ENCODE peak calls at places on chromosomes 11 and 22, in seven cellular contexts. S is fibroblast of mammary gland, V is HEK293T, W is type B pancreatic cell, P is T-helper 1 cell, J is RWPE1, N is NCI-H510A. R is an unnamed sample.

GRCh38 chr22:46598737-46599424 is 21.3 kb upstream of the GRAMD4 start:
- DNase-seq in V (no peak), J (no peak), W (no peak), N (no peak), P (no peak), S (peak; percentile 54), R (no peak)

GRCh38 chr11:2444301-2445106 is at the start of the genes KCNQ1 and TRPM5:
- DNase-seq in P (peak; percentile 70), J (peak; percentile 63), S (no peak), W (no peak), N (no peak), V (peak; percentile 83), R (peak; percentile 65)

GRCh38 chr22:19367763-19368367 is 63.7 kb downstream of the HIRA start:
- DNase-seq in J (no peak), P (no peak), S (no peak), N (no peak), V (no peak), W (no peak), R (no peak)

GRCh38 chr11:128946646-128947045 is 4.0 kb upstream of the TP53AIP1 start:
- DNase-seq in S (no peak), N (no peak), W (no peak), J (no peak), V (no peak), P (no peak), R (no peak)

GRCh38 chr11:69000831-69001245 is 12.2 kb downstream of the MRGPRF start:
- DNase-seq in W (no peak), N (no peak), V (no peak), J (peak; percentile 61), P (no peak), S (peak; percentile 82), R (no peak)

GRCh38 chr11:86632499-86633269 is 39.7 kb downstream of the ME3 start:
- DNase-seq in S (peak; percentile 98), W (no peak), V (peak; percentile 50), J (peak; percentile 87), N (no peak), P (no peak), R (no peak)

GRCh38 chr11:63660972-63661371 is 10.2 kb downstream of the ATL3 start:
- DNase-seq in W (no peak), N (no peak), P (no peak), V (no peak), S (no peak), J (no peak), R (no peak)

GRCh38 chr11:79244175-79244804 is 196.5 kb downstream of the TENM4 start:
- DNase-seq in P (no peak), W (no peak), J (peak; percentile 89), S (peak; percentile 98), N (no peak), V (no peak), R (no peak)

GRCh38 chr11:70883973-70884688 is 368.2 kb downstream of the SHANK2 start:
- DNase-seq in V (no peak), W (no peak), J (no peak), N (no peak), S (peak; percentile 9), P (no peak), R (no peak)

GRCh38 chr11:70660059-70660888 is 261.9 kb downstream of the CTTN start:
- DNase-seq in P (no peak), N (no peak), W (no peak), V (no peak), J (no peak), S (no peak), R (no peak)

GRCh38 chr22:33811686-33812085 is 108.6 kb downstream of the LARGE1 start:
- DNase-seq in N (no peak), V (no peak), J (no peak), P (no peak), W (no peak), S (peak; percentile 76), R (no peak)

GRCh38 chr11:86116386-86116726 is 47.5 kb upstream of the PICALM start:
- DNase-seq in J (peak; percentile 64), N (no peak), S (peak; percentile 95), V (no peak), W (no peak), P (no peak), R (peak; percentile 10)

GRCh38 chr11:665707-666281 is 28.7 kb downstream of the DRD4 start:
- DNase-seq in W (no peak), S (peak; percentile 81), P (no peak), V (no peak), J (no peak), N (no peak), R (no peak)

GRCh38 chr11:40293655-40294342 is 1165.7 kb downstream of the LRRC4C start:
- DNase-seq in V (peak; percentile 39), P (no peak), S (peak; percentile 86), J (peak; percentile 91), W (peak; percentile 78), N (no peak), R (no peak)

GRCh38 chr22:47376901-47377520 is 614.6 kb downstream of the TBC1D22A start:
- DNase-seq in V (no peak), N (no peak), P (no peak), J (no peak), W (no peak), S (no peak), R (no peak)

R was measured in effector memory CD4-positive, alpha-beta T cell.